ENCODE peak calls at places on chromosomes 12 and 14, in six cellular contexts. C, G, T, I, F and N are unnamed samples.

GRCh38 chr12:124323771-124324530 is 29.1 kb downstream of the RFLNA start:
- DNase-seq in G (no peak), F (no peak), C (no peak), T (no peak), I (no peak), N (no peak)

GRCh38 chr12:54018608-54018984 is 9.6 kb upstream of the HOXC6 start:
- DNase-seq in C (no peak), T (peak), F (no peak), G (no peak), I (no peak), N (no peak)

GRCh38 chr14:64196668-64197411 is 97.3 kb downstream of the ESR2 start:
- DNase-seq in I (peak), F (no peak), T (peak), G (peak), C (no peak), N (peak)

GRCh38 chr12:41052441-41052840 is 135.7 kb upstream of the PDZRN4 start:
- DNase-seq in T (no peak), I (no peak), C (no peak), G (no peak), F (no peak), N (no peak)

GRCh38 chr12:108826807-108827721 is 30.3 kb downstream of the SSH1 start:
- DNase-seq in T (no peak), I (peak), F (no peak), G (no peak), C (no peak), N (no peak)

GRCh38 chr12:128794661-128795529 is 28.9 kb downstream of the SLC15A4 start:
- DNase-seq in T (no peak), C (no peak), G (no peak), F (no peak), I (no peak), N (no peak)

GRCh38 chr12:47080725-47081502 is 1.2 kb upstream of the AMIGO2 start:
- DNase-seq in I (peak), F (no peak), C (peak), T (peak), G (no peak), N (peak)

GRCh38 chr12:124327362-124328043 is 32.6 kb downstream of the RFLNA start:
- DNase-seq in G (no peak), I (no peak), F (no peak), C (no peak), T (no peak), N (no peak)

GRCh38 chr14:70011708-70012107 is 132.5 kb downstream of the SMOC1 start:
- DNase-seq in I (no peak), G (no peak), T (no peak), F (no peak), C (no peak), N (no peak)

GRCh38 chr14:75158843-75159614 is 17.4 kb downstream of the TMED10 start:
- DNase-seq in G (no peak), C (no peak), F (no peak), I (peak), T (no peak), N (no peak)

GRCh38 chr12:52139579-52140062 is 52.2 kb downstream of the KRT80 start:
- DNase-seq in T (peak), F (no peak), C (no peak), G (no peak), I (peak), N (no peak)

GRCh38 chr12:56267443-56268071 is 815 bp downstream of the COQ10A start:
- DNase-seq in C (no peak), I (no peak), T (peak), F (no peak), G (no peak), N (no peak)

GRCh38 chr12:56274299-56274698 is 7.6 kb downstream of the COQ10A start:
- DNase-seq in I (no peak), G (no peak), C (no peak), F (no peak), T (no peak), N (no peak)

GRCh38 chr12:56266634-56267442 is at the start of gene COQ10A:
- DNase-seq in F (peak), C (no peak), T (peak), G (peak), I (peak), N (peak)

DNA sequence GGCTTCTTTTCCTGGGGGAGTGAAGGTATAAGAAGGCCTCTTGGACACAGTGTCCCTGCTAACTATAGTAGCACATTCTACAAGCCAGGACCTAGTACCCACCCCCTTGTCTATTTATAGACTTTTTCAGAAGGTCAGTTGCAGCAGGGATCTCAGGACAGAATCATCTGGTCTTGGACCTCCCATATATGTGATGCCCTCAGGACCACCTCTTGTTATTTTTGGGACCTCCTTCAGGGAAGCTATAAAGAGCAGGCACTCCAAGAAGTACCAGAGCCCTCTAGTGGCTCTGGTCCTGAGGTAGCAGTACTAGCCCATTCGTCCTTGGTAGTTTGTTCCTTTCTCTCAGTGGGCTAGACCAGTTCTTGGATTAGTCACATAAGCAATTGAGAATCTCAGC is 4.3 kb downstream of the COQ10A start:
- DNase-seq in C (no peak), F (no peak), G (no peak), I (peak), T (peak), N (peak)
- TF ChIP-seq CTCF in C (peak), F (peak), G (peak), I (peak), T (peak), N (peak)

DNA sequence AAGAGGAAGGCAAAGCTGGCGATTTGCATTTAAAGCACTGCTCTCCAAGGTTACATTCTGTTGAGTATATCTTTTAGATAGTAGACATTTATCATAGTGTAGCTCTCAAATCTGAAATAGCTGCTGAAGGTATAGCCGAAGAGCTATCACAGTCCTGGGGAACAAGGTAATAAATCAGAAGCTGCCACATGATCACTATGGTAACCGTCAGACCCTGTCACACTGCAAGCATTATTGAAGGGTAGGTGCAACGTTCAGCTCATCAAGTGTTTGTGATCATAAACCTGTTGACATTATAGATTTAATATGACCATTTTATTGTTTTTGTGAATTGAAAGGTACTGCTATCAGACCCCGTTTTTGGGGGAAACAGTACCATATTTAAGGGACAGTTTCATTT is 297.5 kb upstream of the E2F7 start:
- DNase-seq in C (no peak), G (no peak), T (no peak), F (no peak), I (no peak), N (no peak)
- H3K4me3 ChIP-seq in C (no peak), G (no peak), T (peak), F (no peak), I (no peak), N (no peak)

GRCh38 chr12:57278465-57279453 is 27.8 kb upstream of the STAC3 start:
- DNase-seq in G (no peak), I (no peak), F (no peak), C (no peak), T (no peak), N (no peak)

GRCh38 chr12:57280234-57281062 is 29.5 kb upstream of the STAC3 start:
- DNase-seq in F (peak), I (peak), T (peak), C (peak), G (peak), N (peak)

GRCh38 chr12:57272337-57273151 is 21.6 kb upstream of the STAC3 start:
- DNase-seq in I (peak), F (no peak), T (no peak), C (peak), G (no peak), N (peak)

GRCh38 chr12:57273516-57273915 is 22.5 kb upstream of the STAC3 start:
- DNase-seq in C (no peak), I (no peak), T (no peak), G (no peak), F (no peak), N (no peak)

GRCh38 chr12:57276935-57277563 is 26.1 kb upstream of the STAC3 start:
- DNase-seq in I (peak), G (no peak), C (no peak), T (peak), F (peak), N (peak)
- TF ChIP-seq CTCF in I (peak), G (peak), C (peak), T (peak), F (peak), N (peak)

GRCh38 chr14:55138091-55138490 is 9.0 kb downstream of the LGALS3 start:
- DNase-seq in T (peak), C (no peak), G (no peak), I (no peak), F (no peak), N (no peak)
- H3K4me3 ChIP-seq in T (no peak), C (no peak), G (no peak), I (no peak), F (no peak), N (peak)

GRCh38 chr12:69633061-69633460 is 22.4 kb upstream of the LRRC10 start:
- DNase-seq in F (no peak), C (no peak), I (no peak), G (no peak), T (peak), N (no peak)
- TF ChIP-seq CTCF in F (peak), C (peak), I (peak), G (peak), T (peak), N (peak)

GRCh38 chr12:112977641-112978040 is 678 bp upstream of the OAS2 start:
- DNase-seq in I (no peak), F (no peak), T (no peak), C (no peak), G (no peak), N (no peak)
- H3K4me3 ChIP-seq in I (no peak), F (no peak), T (no peak), C (no peak), G (no peak), N (no peak)

DNA sequence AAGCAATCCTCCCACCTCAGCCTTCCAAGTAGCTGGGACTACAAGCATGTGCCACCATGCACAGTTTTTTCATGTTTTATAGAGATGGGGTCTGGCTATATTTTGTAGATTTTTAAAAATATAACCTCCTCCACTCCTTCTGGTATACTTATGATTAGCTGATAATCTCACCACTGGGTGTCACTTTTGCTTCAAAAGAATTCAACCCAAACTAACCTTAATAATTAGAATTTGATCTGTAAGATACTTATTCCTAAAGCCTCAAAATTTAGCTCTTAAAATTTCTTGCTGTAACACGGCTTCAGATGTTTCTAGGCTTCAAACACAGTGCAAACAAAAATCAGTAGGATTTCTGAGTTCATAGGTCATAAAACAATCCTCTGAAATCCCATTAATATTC is 130.3 kb downstream of the CEP83 start:
- DNase-seq in F (no peak), I (no peak), G (no peak), T (no peak), C (no peak), N (no peak)
- TF ChIP-seq CTCF in F (no peak), I (no peak), G (peak), T (peak), C (peak), N (peak)

GRCh38 chr12:89783321-89784060 is 74.9 kb upstream of the ATP2B1 start:
- DNase-seq in G (no peak), C (no peak), I (peak), T (peak), F (no peak), N (peak)
- H3K4me3 ChIP-seq in G (no peak), C (no peak), I (no peak), T (no peak), F (no peak), N (no peak)

GRCh38 chr14:67335781-67336180 is 23.8 kb downstream of the ATP6V1D start:
- DNase-seq in C (no peak), G (no peak), T (peak), I (peak), F (peak), N (peak)
- TF ChIP-seq CTCF in C (peak), G (peak), T (peak), I (peak), F (peak), N (peak)

GRCh38 chr14:102524026-102524450 is 14.5 kb upstream of the ANKRD9 start:
- DNase-seq in F (no peak), C (no peak), I (no peak), G (no peak), T (peak), N (no peak)
- H3K4me3 ChIP-seq in F (peak), C (peak), I (peak), G (peak), T (peak), N (peak)